ENCODE peak calls at places on chromosomes 1 and 21, in four cellular contexts. V is HCT116, E is neural progenitor cell, G is endodermal cell. F is an unnamed sample. For H3K36me3, the result is how much of the 10 kb centered on the place peaks cover.

GRCh38 chr21:17523007-17523451 is 10.2 kb downstream of the CXADR start:
- DNase-seq in V (no peak), E (no peak), G (no peak), F (peak)

GRCh38 chr1:3922851-3923250 is 22.8 kb upstream of the C1orf174 start:
- DNase-seq in V (no peak), E (no peak), G (no peak), F (no peak)

GRCh38 chr1:24872446-24872845 is 57.6 kb downstream of the RUNX3 start:
- DNase-seq in V (no peak), E (no peak), G (no peak), F (no peak)

GRCh38 chr1:222127096-222127495 is 385.2 kb upstream of the DUSP10 start:
- DNase-seq in V (no peak), E (no peak), G (no peak), F (no peak)

GRCh38 chr1:229300099-229300757 is 29.3 kb downstream of the RAB4A start:
- DNase-seq in V (no peak), E (no peak), G (no peak), F (no peak)

GRCh38 chr1:210228158-210228557 is 4.4 kb upstream of the SERTAD4 start:
- DNase-seq in V (no peak), E (no peak), G (no peak), F (no peak)

GRCh38 chr1:190474587-190475305 is 2.9 kb downstream of the BRINP3 start:
- DNase-seq in V (no peak), E (peak), G (peak), F (no peak)

GRCh38 chr1:9356021-9356420 is 63.3 kb downstream of the SPSB1 start:
- DNase-seq in V (no peak), E (no peak), G (no peak), F (no peak)

GRCh38 chr21:31730687-31731111 is 1.2 kb downstream of the SCAF4 start:
- DNase-seq in V (no peak), E (peak), G (peak), F (no peak)

GRCh38 chr1:238777551-238777950 is 608.8 kb upstream of the CHRM3 start:
- DNase-seq in V (no peak), E (no peak), G (no peak), F (no peak)

GRCh38 chr1:94908190-94908589 is 18.7 kb downstream of the CNN3 start:
- DNase-seq in V (no peak), E (no peak), G (peak), F (no peak)

GRCh38 chr1:205933672-205934618 is 9.3 kb downstream of the SLC26A9 start:
- DNase-seq in V (no peak), E (peak), G (no peak), F (no peak)

GRCh38 chr1:112509005-112509659 is 367 bp downstream of the WNT2B start:
- DNase-seq in V (no peak), E (peak), G (peak), F (no peak)

GRCh38 chr1:79738101-79738500 is 731.6 kb upstream of the ADGRL4 start:
- DNase-seq in V (no peak), E (no peak), G (no peak), F (no peak)

GRCh38 chr1:145846191-145846590 is 761 bp downstream of the NUDT17 start:
- DNase-seq in V (no peak), E (peak), G (peak), F (no peak)

GRCh38 chr1:29426701-29427279 is 190.5 kb downstream of the PTPRU start:
- DNase-seq in V (no peak), E (no peak), G (no peak), F (no peak)

GRCh38 chr1:24905355-24905978 is 24.6 kb downstream of the RUNX3 start:
- DNase-seq in V (no peak), E (no peak), G (peak), F (no peak)

GRCh38 chr1:206684478-206685255 is at the start of gene MAPKAPK2:
- DNase-seq in V (peak), E (peak), G (peak), F (peak)

GRCh38 chr1:30446508-30446907 is 276.9 kb downstream of the MATN1 start:
- DNase-seq in V (no peak), E (no peak), G (peak), F (no peak)

GRCh38 chr1:182113879-182114626 is 52.5 kb upstream of the ZNF648 start:
- DNase-seq in V (no peak), E (peak), G (no peak), F (no peak)

GRCh38 chr21:44052830-44053226 is 40.7 kb downstream of the TRAPPC10 start:
- DNase-seq in V (no peak), E (no peak), G (no peak), F (no peak)

GRCh38 chr1:24688621-24689195 is 45.6 kb downstream of the SRRM1 start:
- DNase-seq in V (peak), E (peak), G (peak), F (peak)

GRCh38 chr1:212286437-212287131 is 1.4 kb downstream of the PPP2R5A start:
- DNase-seq in V (no peak), E (peak), G (no peak), F (no peak)

GRCh38 chr1:87058343-87058649 is 143.9 kb downstream of the HS2ST1 start:
- DNase-seq in V (no peak), E (no peak), G (no peak), F (no peak)

GRCh38 chr1:239826209-239826608 is 265.5 kb upstream of the FMN2 start:
- DNase-seq in V (no peak), E (no peak), G (no peak), F (no peak)

GRCh38 chr21:32844653-32845443 is 73.3 kb upstream of the PAXBP1 start:
- DNase-seq in V (peak), E (peak), G (no peak), F (no peak)

DNA sequence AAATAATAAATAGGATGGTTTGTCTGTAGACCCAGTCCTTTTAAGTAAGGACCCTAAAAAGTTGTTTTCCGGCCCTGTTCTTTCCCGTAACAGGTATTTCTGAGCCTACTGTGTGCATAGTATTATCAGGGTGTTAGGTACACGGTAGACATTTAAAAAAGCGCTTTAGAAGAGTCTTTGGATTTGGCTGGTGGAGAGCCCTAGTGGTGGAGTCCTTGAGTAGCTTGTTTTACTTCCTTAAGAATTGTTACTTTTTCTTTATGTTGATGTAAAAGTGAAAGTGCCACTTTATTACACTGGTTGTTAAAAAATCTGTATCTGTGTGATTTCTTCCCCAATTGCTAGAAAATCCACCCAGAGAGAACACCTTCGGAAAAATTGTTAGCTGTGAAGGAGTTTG is 36.8 kb downstream of the SMYD2 start:
- DNase-seq in V (no peak), E (no peak), G (no peak), F (no peak)
- TF ChIP-seq CTCF in V (no peak), E (peak), G (peak), F (no peak)

GRCh38 chr1:233629305-233629935 is 15.5 kb downstream of the KCNK1 start:
- DNase-seq in V (no peak), E (no peak), G (peak), F (no peak)
- H3K4me3 ChIP-seq in V (no peak), E (no peak), G (no peak), F (no peak)

GRCh38 chr1:114509596-114510234 is 1.3 kb downstream of the TRIM33 start:
- DNase-seq in V (no peak), E (no peak), G (no peak), F (no peak)

GRCh38 chr1:114502080-114502479 is 8.9 kb downstream of the TRIM33 start:
- DNase-seq in V (no peak), E (no peak), G (no peak), F (no peak)

GRCh38 chr1:114505148-114505561 is 5.8 kb downstream of the TRIM33 start:
- DNase-seq in V (no peak), E (no peak), G (no peak), F (no peak)

GRCh38 chr1:114508386-114508898 is 2.6 kb downstream of the TRIM33 start:
- DNase-seq in V (no peak), E (no peak), G (no peak), F (no peak)

DNA sequence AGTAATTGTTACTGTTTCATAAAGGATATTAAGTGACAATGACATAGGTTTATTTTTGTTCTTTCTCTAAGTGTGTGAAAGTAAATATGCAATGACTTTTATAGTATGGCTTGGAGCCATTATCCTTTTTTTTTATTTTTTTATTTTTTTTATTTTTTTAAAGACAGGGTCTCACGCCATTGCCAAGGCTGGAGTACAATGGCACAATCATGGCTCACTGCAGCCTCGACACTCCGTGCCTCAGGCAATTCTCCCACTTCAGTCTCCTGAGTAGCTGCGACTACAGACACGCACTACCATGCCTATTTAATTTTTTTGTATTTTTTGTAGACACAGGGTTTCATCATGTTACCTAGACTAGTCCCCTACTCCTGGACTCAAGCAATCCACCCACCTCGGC is 7.0 kb downstream of the TRIM33 start:
- DNase-seq in V (no peak), E (no peak), G (no peak), F (no peak)
- H3K36me3 ChIP-seq in V (under half), E (under half), G (under half), F (under half)

GRCh38 chr1:167676205-167676915 is 45.4 kb upstream of the MPZL1 start:
- DNase-seq in V (no peak), E (no peak), G (no peak), F (no peak)
- TF ChIP-seq CTCF in V (no peak), E (no peak), G (no peak), F (no peak)

GRCh38 chr1:21392587-21393263 is 47.2 kb upstream of the NBPF3 start:
- DNase-seq in V (no peak), E (no peak), G (no peak), F (no peak)
- H3K4me3 ChIP-seq in V (no peak), E (no peak), G (no peak), F (no peak)